ENCODE peak calls at places on chromosomes 3 and 15, in six cellular contexts. S is cardiac muscle cell, X is progenitor cell of endocrine pancreas, O is heart right ventricle, W is bronchial epithelial cell, N is uterus. J is an unnamed sample.
A peak's percentile ranks its signal among the peaks of the same experiment; 100 is the strongest.

GRCh38 chr3:146626384-146627122 is 21.4 kb upstream of the PLSCR5 start:
- DNase-seq in N (no peak), S (no peak), O (no peak), W (no peak), X (no peak), J (no peak)

GRCh38 chr3:134754768-134755559 is 40.1 kb upstream of the EPHB1 start:
- DNase-seq in S (peak; percentile 36), N (no peak), W (peak; percentile 32), X (peak; percentile 47), O (peak; percentile 29), J (no peak)

GRCh38 chr15:24269166-24269571 is 406.4 kb upstream of the NPAP1 start:
- DNase-seq in N (no peak), W (peak; percentile 5), S (no peak), O (no peak), X (no peak), J (no peak)

GRCh38 chr15:85532689-85533088 is 152.3 kb downstream of the AKAP13 start:
- DNase-seq in O (no peak), S (no peak), N (no peak), X (no peak), W (no peak), J (no peak)

GRCh38 chr3:82745544-82745943 is 984.1 kb upstream of the GBE1 start:
- DNase-seq in S (no peak), N (no peak), O (no peak), W (peak; percentile 5), X (no peak), J (no peak)

GRCh38 chr15:95644476-95644875 is 686.0 kb upstream of the NR2F2 start:
- DNase-seq in X (no peak), N (peak; percentile 22), O (no peak), S (no peak), W (no peak), J (no peak)

GRCh38 chr3:194574639-194575483 is 58.4 kb downstream of the TMEM44 start:
- DNase-seq in S (no peak), W (peak; percentile 82), O (no peak), X (no peak), N (no peak), J (no peak)

GRCh38 chr15:68431792-68432401 is at the start of gene ITGA11:
- DNase-seq in N (peak; percentile 83), S (peak; percentile 81), X (peak; percentile 47), O (peak; percentile 80), W (peak; percentile 39), J (no peak)

GRCh38 chr15:38768970-38769369 is 204.4 kb upstream of the RASGRP1 start:
- DNase-seq in W (peak; percentile 12), X (no peak), N (peak; percentile 28), S (peak; percentile 36), O (no peak), J (no peak)

GRCh38 chr3:183434992-183435391 is 6.6 kb upstream of the MCF2L2 start:
- DNase-seq in W (no peak), N (no peak), O (no peak), X (no peak), S (no peak), J (no peak)

GRCh38 chr15:101175396-101175795 is 76.5 kb downstream of the CHSY1 start:
- DNase-seq in W (no peak), O (no peak), X (no peak), S (no peak), N (no peak), J (no peak)

GRCh38 chr15:93030430-93031102 is 58.4 kb downstream of the RGMA start:
- DNase-seq in S (peak; percentile 73), N (peak; percentile 81), X (peak; percentile 60), W (peak; percentile 54), O (peak; percentile 55), J (no peak)

GRCh38 chr3:129688310-129688895 is 81.9 kb upstream of the PLXND1 start:
- DNase-seq in X (no peak), W (no peak), O (peak; percentile 75), S (peak; percentile 65), N (peak; percentile 68), J (no peak)

GRCh38 chr15:36109943-36110658 is 469.3 kb upstream of the CDIN1 start:
- DNase-seq in W (peak; percentile 63), X (no peak), S (no peak), N (peak; percentile 20), O (no peak), J (no peak)

GRCh38 chr15:78501857-78502256 is 5.5 kb upstream of the HYKK start:
- DNase-seq in X (no peak), O (no peak), S (no peak), W (no peak), N (no peak), J (no peak)

GRCh38 chr15:78506971-78507830 is at the start of gene HYKK:
- DNase-seq in X (peak; percentile 91), S (peak; percentile 97), N (peak; percentile 91), W (peak; percentile 96), O (peak; percentile 86), J (peak; percentile 91)

GRCh38 chr15:78507831-78508160 is 419 bp downstream of the HYKK start:
- DNase-seq in N (no peak), W (no peak), O (no peak), X (no peak), S (no peak), J (no peak)

GRCh38 chr15:78508272-78508671 is 895 bp downstream of the HYKK start:
- DNase-seq in O (no peak), X (no peak), S (no peak), W (peak; percentile 3), N (no peak), J (no peak)

DNA sequence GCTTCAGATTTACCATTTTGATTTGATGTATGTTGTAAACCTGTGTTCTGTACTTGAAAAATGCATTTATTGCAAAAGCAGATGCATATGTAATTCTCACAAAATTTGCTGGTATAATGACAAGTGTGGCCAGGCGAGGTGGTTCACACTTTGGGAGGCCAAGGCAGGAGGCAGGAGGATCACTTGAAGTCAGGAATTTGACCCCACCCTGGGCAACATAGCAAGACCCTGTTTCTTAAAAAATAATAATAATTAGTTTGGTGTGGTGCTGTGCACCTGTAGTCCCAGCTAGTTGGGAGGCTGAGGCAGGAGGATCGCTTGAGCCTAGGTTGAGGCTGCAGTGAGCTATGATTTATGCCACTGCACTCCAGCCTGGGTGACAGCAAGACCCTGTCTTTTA is 4.7 kb upstream of the HYKK start:
- DNase-seq in O (no peak), N (no peak), S (no peak), W (no peak), X (no peak), J (no peak)
- TF ChIP-seq CTCF in O (no peak), N (no peak), S (no peak), W (no peak), X (no peak), J (no peak)

GRCh38 chr15:42863572-42864239 is 56.9 kb downstream of the TTBK2 start:
- DNase-seq in X (no peak), O (no peak), N (no peak), W (no peak), S (no peak), J (no peak)
- TF ChIP-seq CTCF in X (no peak), O (no peak), N (no peak), W (no peak), S (no peak), J (no peak)

DNA sequence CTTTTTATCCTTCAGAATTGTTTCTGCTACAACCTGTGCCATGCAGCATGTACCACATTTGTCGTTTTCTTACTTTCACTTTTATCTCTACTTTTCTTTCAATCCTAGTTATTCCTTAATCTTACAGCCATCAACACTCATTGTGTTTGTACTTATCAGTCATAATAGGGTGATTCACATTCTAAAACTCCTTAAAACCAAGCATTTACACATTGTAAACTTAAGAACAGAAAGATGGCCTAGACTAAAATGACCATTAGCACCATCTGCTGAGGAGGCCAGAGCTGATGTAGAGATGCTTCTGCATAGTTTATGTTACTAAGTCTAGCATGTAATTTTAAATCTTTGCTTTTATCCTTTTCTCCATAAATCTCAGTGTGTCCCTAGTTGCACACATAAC is 25.5 kb downstream of the EIF2AK4 start:
- DNase-seq in S (no peak), X (no peak), W (no peak), N (no peak), O (no peak), J (no peak)
- TF ChIP-seq CTCF in S (no peak), X (no peak), W (no peak), N (no peak), O (no peak), J (no peak)

DNA sequence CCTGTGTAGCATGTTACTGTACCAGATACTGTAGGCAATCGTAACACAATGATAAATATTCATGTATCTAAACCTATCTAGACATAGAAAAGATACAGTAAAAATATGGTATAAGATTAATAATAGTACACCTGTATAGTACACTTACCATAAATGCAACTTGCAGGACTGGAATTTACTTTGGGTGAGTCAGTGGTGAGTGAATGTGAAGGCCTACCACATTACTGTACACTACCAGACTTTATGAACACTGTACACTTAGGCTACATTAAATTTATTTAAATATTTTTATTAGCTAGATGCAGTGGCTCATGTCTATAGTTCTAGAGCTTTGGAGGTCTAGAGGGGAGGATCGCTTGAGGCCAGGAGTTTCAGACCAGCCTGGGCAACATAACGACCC is 186.6 kb upstream of the ROPN1 start:
- DNase-seq in X (no peak), W (peak; percentile 49), O (no peak), N (no peak), S (no peak), J (no peak)
- TF ChIP-seq CTCF in X (no peak), W (no peak), O (no peak), N (no peak), S (no peak), J (no peak)

DNA sequence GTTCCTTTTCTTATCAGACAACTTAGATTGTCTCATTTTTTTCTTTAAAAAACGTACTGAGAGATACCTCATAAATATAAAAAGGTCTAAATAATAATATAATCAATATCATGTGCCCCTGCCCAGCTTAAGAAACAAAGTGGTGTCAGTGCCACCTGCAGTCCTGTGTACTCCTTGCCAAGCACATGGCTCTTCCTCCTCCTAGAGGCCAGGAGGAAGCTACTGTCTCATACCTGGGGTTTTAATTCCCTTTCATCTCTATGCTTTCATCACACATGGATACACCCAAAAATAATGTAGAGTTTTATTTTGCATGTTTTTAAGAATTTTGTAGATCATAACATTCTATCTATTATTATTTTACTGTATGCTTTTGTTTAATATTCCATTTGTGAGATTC is 98.6 kb upstream of the C15orf61 start:
- DNase-seq in S (no peak), W (no peak), N (no peak), O (no peak), X (no peak), J (no peak)
- TF ChIP-seq CTCF in S (no peak), W (no peak), N (no peak), O (no peak), X (no peak), J (no peak)

GRCh38 chr3:179416681-179417080 is 34.6 kb downstream of the GNB4 start:
- DNase-seq in X (no peak), O (no peak), N (no peak), S (no peak), W (no peak), J (no peak)

GRCh38 chr3:179425075-179425474 is 26.2 kb downstream of the GNB4 start:
- DNase-seq in N (no peak), X (no peak), O (no peak), W (no peak), S (no peak), J (no peak)

GRCh38 chr3:179418610-179419009 is 32.7 kb downstream of the GNB4 start:
- DNase-seq in O (no peak), N (no peak), W (no peak), X (no peak), S (no peak), J (no peak)

DNA sequence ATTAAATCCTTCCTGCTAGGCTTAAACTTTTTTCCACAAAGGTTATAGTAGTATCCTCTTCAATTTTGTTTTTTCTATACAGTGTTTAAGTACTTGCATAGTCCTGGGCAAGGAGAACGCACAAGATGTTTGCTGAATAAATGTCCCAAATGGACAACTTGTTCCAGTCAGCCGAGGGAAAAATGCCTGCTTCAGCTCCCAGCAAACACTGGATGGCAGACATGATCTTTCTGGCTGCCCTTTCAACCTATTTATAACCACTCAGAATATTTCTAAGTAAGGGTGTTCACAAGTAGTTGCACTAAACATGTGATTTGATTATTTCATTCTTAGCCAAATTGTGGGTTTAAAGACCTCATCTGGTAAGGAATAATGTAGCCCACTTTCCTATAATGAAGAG is 29.8 kb downstream of the GNB4 start:
- DNase-seq in S (peak; percentile 65), W (peak; percentile 26), X (no peak), N (no peak), O (no peak), J (no peak)
- TF ChIP-seq CTCF in S (peak; percentile 63), W (peak; percentile 17), X (peak; percentile 38), N (peak; percentile 30), O (peak; percentile 68), J (peak; percentile 47)